ENCODE peak calls at places on chromosomes 4 and X, in nine cellular contexts. O is thyroid gland, L is suprapubic skin, Y is IMR-90, V is uterus, P is tibial nerve, A is A549, C is testis, B is ovary. Q is an unnamed sample.

GRCh38 chr4:60992037-60992436 is 208.1 kb upstream of the ADGRL3 start:
- DNase-seq in O (no peak), L (no peak), Y (peak), V (no peak), P (no peak), A (no peak), C (no peak), B (no peak), Q (no peak)

GRCh38 chrX:75623535-75623934 is 100.7 kb upstream of the ZDHHC15 start:
- DNase-seq in O (no peak), L (no peak), Y (no peak), V (no peak), P (no peak), A (no peak), C (peak), B (no peak), Q (no peak)

GRCh38 chr4:56245547-56246229 is 141.6 kb downstream of the AASDH start:
- DNase-seq in O (no peak), L (no peak), Y (no peak), V (no peak), P (no peak), A (no peak), C (no peak), B (no peak), Q (no peak)

GRCh38 chr4:39933689-39934590 is 43.8 kb downstream of the PDS5A start:
- DNase-seq in O (no peak), L (no peak), Y (peak), V (no peak), P (no peak), A (no peak), C (no peak), B (no peak), Q (no peak)

GRCh38 chr4:102308032-102308799 is 37.1 kb downstream of the SLC39A8 start:
- DNase-seq in O (no peak), L (no peak), Y (no peak), V (no peak), P (no peak), A (no peak), C (no peak), B (no peak), Q (no peak)

GRCh38 chr4:109816082-109816442 is 500 bp downstream of the GAR1 start:
- DNase-seq in O (no peak), L (no peak), Y (no peak), V (no peak), P (no peak), A (no peak), C (no peak), B (no peak), Q (no peak)

GRCh38 chr4:77695769-77696168 is 90.1 kb downstream of the CXCL13 start:
- DNase-seq in O (no peak), L (no peak), Y (peak), V (no peak), P (no peak), A (peak), C (no peak), B (no peak), Q (no peak)

GRCh38 chrX:11611161-11611560 is 54.6 kb downstream of the ARHGAP6 start:
- DNase-seq in O (no peak), L (no peak), Y (no peak), V (no peak), P (no peak), A (no peak), C (no peak), B (no peak), Q (no peak)

GRCh38 chr4:126992910-126993309 is 639.8 kb upstream of the INTU start:
- DNase-seq in O (no peak), L (no peak), Y (no peak), V (no peak), P (no peak), A (no peak), C (no peak), B (no peak), Q (no peak)

GRCh38 chr4:113869743-113870375 is 108.3 kb upstream of the CAMK2D start:
- DNase-seq in O (peak), L (no peak), Y (peak), V (no peak), P (no peak), A (no peak), C (no peak), B (no peak), Q (no peak)

DNA sequence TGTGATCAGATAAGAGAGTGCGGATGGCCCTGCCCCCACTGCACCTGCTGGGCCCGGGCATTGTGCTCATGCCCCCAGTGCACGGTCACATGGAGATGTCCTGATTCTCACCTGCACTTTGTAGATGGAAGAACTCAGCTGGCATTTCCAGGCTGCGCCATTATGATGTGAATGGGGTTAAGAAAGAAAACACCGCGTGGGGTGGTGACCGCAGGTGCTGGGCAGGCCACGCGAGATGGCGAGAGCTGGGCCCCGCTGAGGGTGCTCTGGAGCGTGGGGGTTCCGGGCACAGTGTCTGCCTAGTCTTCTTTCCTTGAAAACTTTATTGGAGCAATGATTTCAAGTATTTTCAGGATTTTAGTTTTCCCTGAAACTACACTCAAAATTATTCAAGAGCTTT is 17.8 kb upstream of the HGFAC start:
- DNase-seq in O (no peak), L (no peak), Y (no peak), V (no peak), P (no peak), A (no peak), C (no peak), B (no peak), Q (no peak)
- TF ChIP-seq POLR2A in O (no peak), L (no peak), Y (no peak), V (no peak), P (no peak), A (no peak), C (no peak), B (no peak), Q (no peak)

DNA sequence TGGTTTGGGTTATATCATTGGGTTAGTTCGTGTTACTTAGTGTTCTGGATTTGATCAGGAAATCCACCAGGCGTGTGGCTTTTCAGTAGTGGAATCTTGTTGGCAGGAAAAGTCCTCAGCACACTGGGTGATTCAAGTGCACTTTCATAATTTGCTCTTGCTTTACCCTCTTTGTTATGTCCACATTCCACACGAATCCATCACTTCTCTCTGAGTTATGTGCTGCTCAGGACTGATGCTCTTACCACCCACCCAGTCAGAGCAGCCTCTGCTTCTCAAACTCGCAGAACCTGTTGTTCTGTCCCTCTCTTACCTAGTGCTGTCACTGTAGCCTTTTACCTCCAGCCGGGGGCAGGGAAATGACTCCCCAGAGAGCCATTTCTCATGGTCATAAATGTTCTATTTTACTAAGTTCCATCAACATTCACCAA is 37.2 kb upstream of the SCRG1 start:
- DNase-seq in O (no peak), L (no peak), Y (peak), V (no peak), P (no peak), A (no peak), C (no peak), B (no peak), Q (no peak)
- H3K27ac ChIP-seq in O (no peak), L (no peak), Y (no peak), V (no peak), P (no peak), A (no peak), C (no peak), B (no peak), Q (no peak)

DNA sequence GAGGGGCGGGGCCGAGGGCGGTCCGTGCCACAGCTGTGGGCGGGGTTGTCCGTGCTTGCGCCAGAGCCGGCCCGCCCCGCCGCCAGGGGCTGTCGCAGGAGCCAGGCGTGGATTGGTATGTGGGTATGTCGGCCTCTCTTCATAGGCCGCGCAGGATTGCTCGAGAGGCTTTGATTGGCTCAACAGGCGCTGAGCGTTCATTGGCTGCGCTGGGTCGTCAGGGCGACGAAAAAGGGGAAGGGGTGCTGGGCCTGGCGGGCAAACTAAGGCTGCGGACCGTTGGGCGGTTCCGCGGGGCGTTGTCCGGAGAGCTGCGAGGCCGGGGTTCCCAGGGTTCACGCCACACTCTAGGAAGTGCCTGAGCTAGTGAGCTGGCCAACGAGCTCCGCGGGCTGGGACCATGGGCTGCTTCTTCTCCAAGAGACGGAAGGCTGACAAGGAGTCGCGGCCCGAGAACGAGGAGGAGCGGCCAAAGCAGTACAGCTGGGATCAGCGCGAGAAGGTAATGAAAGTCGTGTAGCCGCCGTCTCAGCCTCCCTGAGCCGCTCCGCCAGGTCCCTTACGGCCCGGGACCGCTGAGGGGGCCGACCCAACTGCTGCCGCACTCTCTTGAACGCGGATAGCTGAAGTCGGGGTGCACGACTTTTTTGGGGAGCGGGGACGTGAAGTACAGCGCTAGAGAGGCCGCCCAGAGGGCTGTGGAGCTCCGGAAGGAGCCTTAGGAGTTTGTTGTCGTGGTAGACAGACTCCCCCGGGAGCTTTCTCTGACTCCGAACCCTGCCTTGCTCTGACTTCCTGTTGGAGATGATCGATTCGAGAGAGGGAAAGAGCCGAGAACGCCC is at the start of gene RP2:
- DNase-seq in O (peak), L (peak), Y (peak), V (peak), P (peak), A (peak), C (peak), B (peak), Q (peak)
- TF ChIP-seq POLR2A in O (no peak), L (peak), Y (peak), V (peak), P (peak), A (peak), C (peak), B (peak), Q (peak)

GRCh38 chrX:24144528-24144927 is 5.0 kb upstream of the ZFX start:
- DNase-seq in O (no peak), L (no peak), Y (no peak), V (no peak), P (no peak), A (no peak), C (no peak), B (no peak), Q (no peak)

GRCh38 chrX:24147165-24147564 is 2.4 kb upstream of the ZFX start:
- DNase-seq in O (no peak), L (no peak), Y (no peak), V (no peak), P (no peak), A (no peak), C (no peak), B (no peak), Q (no peak)

GRCh38 chrX:24146283-24146865 is 3.2 kb upstream of the ZFX start:
- DNase-seq in O (no peak), L (no peak), Y (peak), V (no peak), P (no peak), A (no peak), C (no peak), B (no peak), Q (no peak)

GRCh38 chrX:24148118-24148517 is 1.4 kb upstream of the ZFX start:
- DNase-seq in O (no peak), L (no peak), Y (peak), V (no peak), P (no peak), A (no peak), C (no peak), B (no peak), Q (no peak)

GRCh38 chrX:24145340-24146186 is 4.0 kb upstream of the ZFX start:
- DNase-seq in O (no peak), L (no peak), Y (peak), V (no peak), P (no peak), A (peak), C (no peak), B (no peak), Q (no peak)
- H3K27ac ChIP-seq in O (peak), L (peak), Y (peak), V (peak), P (peak), A (peak), C (peak), B (peak), Q (peak)

GRCh38 chr4:108142870-108143269 is 25.9 kb downstream of the LEF1 start:
- DNase-seq in O (no peak), L (no peak), Y (no peak), V (no peak), P (no peak), A (no peak), C (no peak), B (no peak), Q (no peak)

GRCh38 chr4:108139089-108139488 is 29.6 kb downstream of the LEF1 start:
- DNase-seq in O (no peak), L (no peak), Y (no peak), V (no peak), P (no peak), A (no peak), C (no peak), B (no peak), Q (no peak)

GRCh38 chr4:108140328-108140727 is 28.4 kb downstream of the LEF1 start:
- DNase-seq in O (no peak), L (no peak), Y (no peak), V (no peak), P (no peak), A (no peak), C (no peak), B (no peak), Q (no peak)

GRCh38 chr4:108143515-108143914 is 25.2 kb downstream of the LEF1 start:
- DNase-seq in O (peak), L (no peak), Y (no peak), V (no peak), P (no peak), A (no peak), C (no peak), B (no peak), Q (no peak)

DNA sequence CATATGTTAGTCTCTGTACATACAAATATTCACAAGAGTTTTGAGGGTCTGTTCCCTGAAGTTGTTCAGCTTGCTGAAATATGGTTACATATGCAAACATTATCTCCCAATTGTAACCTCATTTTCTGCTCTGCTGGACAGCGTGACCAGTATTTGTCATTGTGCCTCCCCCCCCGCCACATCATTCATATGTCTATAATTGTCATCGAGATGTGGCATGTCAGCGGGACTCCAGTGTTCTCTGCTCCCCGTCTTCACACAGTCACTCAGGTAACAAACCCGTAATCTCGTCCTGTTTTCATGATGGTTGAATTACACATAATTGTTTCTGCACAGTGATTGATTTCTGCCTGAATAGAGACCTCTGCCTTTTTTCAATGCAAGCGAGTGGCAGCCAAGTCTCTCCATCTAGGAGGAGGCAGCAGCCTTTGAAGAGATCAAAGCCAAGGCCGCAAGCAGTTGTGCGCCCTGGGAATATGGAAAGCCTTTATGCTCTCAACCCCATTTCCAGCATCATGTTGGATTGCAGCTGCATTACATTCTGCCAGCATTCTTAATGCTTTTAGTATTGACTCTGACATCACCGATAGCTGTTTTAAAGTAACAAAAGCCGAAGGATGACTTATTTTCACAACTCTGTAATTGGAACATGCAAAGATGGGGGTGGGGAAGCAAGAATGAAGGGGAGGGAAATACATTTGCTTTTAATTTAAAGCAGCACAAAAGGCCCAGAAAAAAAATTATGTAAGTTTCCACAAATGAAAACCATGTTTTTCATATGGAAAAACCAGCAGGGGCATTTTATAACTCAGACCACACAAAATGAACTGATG is 27.3 kb downstream of the LEF1 start:
- DNase-seq in O (no peak), L (no peak), Y (no peak), V (no peak), P (no peak), A (no peak), C (no peak), B (no peak), Q (no peak)
- TF ChIP-seq POLR2A in O (no peak), L (no peak), Y (no peak), V (no peak), P (no peak), A (no peak), C (no peak), B (no peak), Q (no peak)

DNA sequence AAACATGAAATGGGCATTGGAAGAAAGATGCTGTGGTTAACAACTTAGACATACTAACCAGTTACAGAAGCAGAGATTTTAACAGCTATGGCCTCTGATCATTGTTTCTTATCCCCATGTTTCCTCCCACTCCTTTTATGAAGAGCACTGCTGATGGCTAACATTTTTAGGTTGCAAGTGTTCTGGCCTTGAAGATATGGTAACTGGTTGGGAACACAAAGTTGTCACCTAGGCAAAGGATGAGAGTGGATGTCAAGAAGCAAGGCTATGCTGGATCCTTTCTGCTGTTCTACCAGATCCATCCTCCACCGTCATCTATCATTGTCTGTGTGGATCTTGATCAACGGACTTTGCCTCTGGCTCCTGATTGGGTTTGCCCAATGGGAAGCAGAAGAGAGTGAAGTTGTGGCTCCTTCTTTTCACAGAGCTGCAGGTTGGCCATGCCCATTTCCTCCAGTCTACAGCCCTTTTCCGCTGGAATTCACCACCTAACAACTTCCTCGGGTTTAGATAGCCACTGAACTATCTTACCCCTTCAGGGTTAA is 48.9 kb upstream of the SPP1 start:
- DNase-seq in O (no peak), L (no peak), Y (no peak), V (no peak), P (no peak), A (no peak), C (no peak), B (no peak), Q (no peak)
- H3K27ac ChIP-seq in O (no peak), L (no peak), Y (no peak), V (no peak), P (no peak), A (no peak), C (no peak), B (no peak), Q (no peak)

GRCh38 chr4:51909236-51909703 is 66.3 kb downstream of the DCUN1D4 start:
- DNase-seq in O (no peak), L (no peak), Y (no peak), V (no peak), P (no peak), A (no peak), C (no peak), B (no peak), Q (peak)
- TF ChIP-seq POLR2A in O (no peak), L (no peak), Y (no peak), V (no peak), P (no peak), A (no peak), C (no peak), B (no peak), Q (no peak)

GRCh38 chrX:2710496-2710895 is 19.4 kb downstream of the CD99 start:
- DNase-seq in O (no peak), L (no peak), Y (no peak), V (no peak), P (no peak), A (peak), C (no peak), B (no peak), Q (no peak)
- H3K27ac ChIP-seq in O (peak), L (peak), Y (no peak), V (no peak), P (peak), A (peak), C (peak), B (no peak), Q (no peak)

Q was measured in body of pancreas.